ENCODE peak calls at places on chromosomes 2 and 18, in five cellular contexts. T is neural progenitor cell; V is AG04450; J is ascending aorta; Q is CD8-positive, alpha-beta T cell. Y is an unnamed sample.

GRCh38 chr2:214029190-214029589 is 381.7 kb upstream of the VWC2L start:
- DNase-seq in Q (no peak), J (no peak), V (no peak), T (no peak), Y (no peak)

GRCh38 chr2:120503793-120504571 is 158.0 kb downstream of the INHBB start:
- DNase-seq in Q (no peak), V (no peak), J (no peak), T (peak), Y (no peak)

GRCh38 chr2:200306969-200307811 is 697 bp downstream of the SPATS2L start:
- DNase-seq in J (no peak), Q (no peak), V (no peak), T (peak), Y (no peak)

GRCh38 chr18:3653263-3653858 is 203.4 kb downstream of the TGIF1 start:
- DNase-seq in Q (no peak), J (no peak), V (no peak), T (no peak), Y (no peak)

GRCh38 chr2:126614529-126615279 is 41.3 kb upstream of the GYPC start:
- DNase-seq in J (no peak), Q (no peak), T (no peak), V (no peak), Y (no peak)

GRCh38 chr2:164737612-164738081 is 104.0 kb downstream of the COBLL1 start:
- DNase-seq in T (peak), Q (no peak), J (no peak), V (peak), Y (peak)

GRCh38 chr2:177282101-177282573 is 17.6 kb upstream of the NFE2L2 start:
- DNase-seq in T (no peak), Q (no peak), J (no peak), V (peak), Y (no peak)

GRCh38 chr18:69974365-69974764 is 26.7 kb upstream of the CD226 start:
- DNase-seq in V (no peak), Q (no peak), J (no peak), T (no peak), Y (no peak)

GRCh38 chr2:62398295-62398855 is 107.6 kb downstream of the TMEM17 start:
- DNase-seq in J (no peak), Q (no peak), T (no peak), V (no peak), Y (no peak)

GRCh38 chr2:29317077-29317517 is 201.9 kb downstream of the CLIP4 start:
- DNase-seq in V (no peak), Q (no peak), J (no peak), T (no peak), Y (no peak)
- TF ChIP-seq CTCF in V (no peak), Q (no peak), J (no peak), T (no peak), Y (no peak)

GRCh38 chr2:8170954-8171353 is 510.9 kb upstream of the ID2 start:
- DNase-seq in Q (no peak), V (no peak), J (no peak), T (no peak), Y (no peak)
- H3K4me3 ChIP-seq in Q (no peak), V (no peak), J (no peak), T (no peak), Y (no peak)

GRCh38 chr2:85307527-85307897 is 20.3 kb downstream of the TGOLN2 start:
- DNase-seq in V (no peak), J (no peak), Q (no peak), T (no peak), Y (no peak)

GRCh38 chr2:85308951-85309555 is 18.7 kb downstream of the TGOLN2 start:
- DNase-seq in V (no peak), Q (no peak), J (no peak), T (no peak), Y (no peak)

GRCh38 chr2:85310330-85310729 is 17.5 kb downstream of the TGOLN2 start:
- DNase-seq in T (no peak), V (no peak), Q (no peak), J (no peak), Y (no peak)

GRCh38 chr2:85308201-85308600 is 19.6 kb downstream of the TGOLN2 start:
- DNase-seq in Q (no peak), V (no peak), T (no peak), J (no peak), Y (no peak)

DNA sequence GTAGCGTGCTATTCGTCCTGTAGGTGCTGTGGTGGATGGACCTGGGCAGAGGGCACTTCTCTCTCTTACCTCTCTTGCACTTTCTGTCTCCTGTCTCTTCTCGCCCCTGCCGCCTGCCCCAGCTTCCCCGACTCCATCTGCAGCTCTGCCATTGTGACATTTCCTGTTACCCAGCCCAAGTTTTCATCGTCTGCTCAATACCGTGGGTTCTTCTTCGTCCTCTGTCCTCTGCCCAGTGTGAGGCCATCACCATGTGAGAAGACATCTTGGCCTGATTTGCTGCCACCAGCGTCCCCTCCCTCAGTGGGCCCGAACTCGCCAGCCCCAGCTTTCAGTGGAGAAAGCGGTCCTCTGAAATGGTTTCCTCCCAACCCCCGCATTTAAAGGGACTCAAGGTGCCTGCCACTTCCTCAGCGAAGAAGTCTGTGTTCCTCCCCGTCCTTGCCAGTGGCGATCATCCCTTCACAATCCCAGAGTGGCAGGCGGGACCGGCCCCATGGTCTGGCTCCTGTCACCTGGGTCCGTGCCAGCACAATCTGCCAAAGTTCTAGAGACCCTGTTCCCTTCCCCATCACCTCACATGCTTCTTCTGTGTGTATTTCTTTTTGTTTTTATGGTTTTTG is 18.0 kb downstream of the TGOLN2 start:
- DNase-seq in J (no peak), Q (peak), T (no peak), V (no peak), Y (no peak)
- H3K27ac ChIP-seq in J (peak), Q (peak), T (peak), V (peak), Y (no peak)

DNA sequence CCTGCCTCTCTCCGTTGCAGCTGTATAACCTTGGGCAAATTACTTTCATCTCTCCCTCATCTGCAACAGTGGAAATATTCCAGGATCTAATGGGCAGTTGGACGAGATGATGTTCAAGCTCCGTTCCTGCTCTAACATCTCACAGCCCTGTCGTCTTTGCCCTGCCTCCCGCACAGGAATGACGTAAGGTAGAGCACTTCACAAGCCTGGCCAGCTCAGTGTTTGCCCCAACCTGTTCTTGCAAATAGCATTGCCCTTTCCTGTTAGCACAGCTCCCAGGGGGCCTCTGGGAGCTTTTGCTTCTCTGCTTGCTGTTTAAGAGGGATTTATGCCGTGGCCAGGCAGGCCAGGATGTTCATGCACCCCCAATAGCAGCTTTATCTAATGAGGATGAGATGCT is 108.0 kb downstream of the KLHL29 start:
- DNase-seq in T (no peak), Q (no peak), J (no peak), V (no peak), Y (no peak)
- TF ChIP-seq CTCF in T (no peak), Q (no peak), J (no peak), V (no peak), Y (no peak)

GRCh38 chr18:72543362-72544055 is 633 bp downstream of the CBLN2 start:
- DNase-seq in J (no peak), V (no peak), T (peak), Q (no peak), Y (no peak)
- H3K4me3 ChIP-seq in J (peak), V (peak), T (peak), Q (no peak), Y (no peak)

GRCh38 chr18:23099621-23100020 is 35.7 kb upstream of the CABLES1 start:
- DNase-seq in T (no peak), J (no peak), Q (no peak), V (no peak), Y (no peak)
- H3K27ac ChIP-seq in T (no peak), J (no peak), Q (no peak), V (no peak), Y (no peak)

GRCh38 chr18:499351-500229 is 911 bp downstream of the COLEC12 start:
- DNase-seq in J (no peak), Q (no peak), T (peak), V (no peak), Y (no peak)

GRCh38 chr18:498901-499300 is 1.6 kb downstream of the COLEC12 start:
- DNase-seq in T (no peak), J (no peak), V (no peak), Q (no peak), Y (no peak)

GRCh38 chr18:501406-501714 is 859 bp upstream of the COLEC12 start:
- DNase-seq in Q (no peak), T (peak), V (no peak), J (no peak), Y (no peak)

GRCh38 chr18:500556-501405 is at the start of gene COLEC12:
- DNase-seq in J (no peak), V (no peak), T (peak), Q (no peak), Y (no peak)

DNA sequence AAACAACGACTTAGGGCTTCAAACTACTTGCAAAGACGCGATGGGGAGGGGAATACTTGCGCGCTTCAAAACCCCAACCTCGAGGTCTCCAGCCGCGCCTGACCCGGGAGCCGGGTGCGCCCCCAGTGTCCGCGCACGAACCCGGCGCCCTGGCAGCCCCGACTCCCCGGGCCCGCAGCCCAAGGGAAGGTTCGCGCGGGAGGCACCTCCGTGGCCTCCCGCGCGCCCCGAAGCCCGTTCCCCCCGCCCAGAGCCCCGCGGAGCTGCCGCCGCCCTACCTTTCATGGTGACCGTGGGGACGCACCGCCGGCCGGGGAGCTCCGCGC is 308 bp downstream of the COLEC12 start:
- DNase-seq in Q (no peak), J (no peak), T (peak), V (no peak), Y (no peak)
- TF ChIP-seq CTCF in Q (no peak), J (peak), T (peak), V (no peak), Y (no peak)

DNA sequence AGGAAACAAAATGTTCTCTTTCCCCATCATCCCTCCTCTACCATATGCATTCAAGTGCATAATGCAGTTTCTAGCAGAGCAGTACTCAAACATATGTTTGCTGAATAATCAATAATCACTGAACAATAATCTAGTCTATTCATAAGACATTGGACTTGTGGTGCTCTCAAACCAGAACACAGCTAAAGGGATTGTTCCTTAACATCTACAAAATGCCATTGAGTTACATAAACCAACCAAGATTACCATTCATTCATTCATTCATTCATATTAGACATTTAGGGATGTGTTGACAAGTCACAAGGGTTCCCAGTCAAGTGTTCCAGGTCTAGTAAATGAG is 3.9 kb downstream of the CLHC1 start:
- DNase-seq in V (no peak), J (no peak), T (no peak), Q (no peak), Y (no peak)
- H3K4me3 ChIP-seq in V (no peak), J (no peak), T (no peak), Q (no peak), Y (no peak)